ENCODE peak calls at places on chromosomes 16 and 17, in four cellular contexts. S, M, I and D are unnamed samples.

GRCh38 chr17:10871914-10872313 is 34.0 kb upstream of the PIRT start:
- DNase-seq in S (no peak), M (no peak), I (no peak), D (no peak)

GRCh38 chr17:43908111-43908721 is 880 bp upstream of the MPP2 start:
- DNase-seq in I (peak), S (peak), M (peak), D (peak)

GRCh38 chr16:3623642-3624041 is 12.2 kb upstream of the SLX4 start:
- DNase-seq in I (no peak), S (no peak), M (no peak), D (no peak)

GRCh38 chr17:8060274-8060673 is 21.4 kb downstream of the ALOX15B start:
- DNase-seq in I (peak), M (peak), S (peak), D (peak)

GRCh38 chr16:15897834-15898254 is 9.4 kb upstream of the CEP20 start:
- DNase-seq in I (no peak), M (no peak), S (no peak), D (no peak)

GRCh38 chr16:69187891-69188451 is 1.0 kb downstream of the SNTB2 start:
- DNase-seq in I (peak), S (no peak), M (peak), D (no peak)

GRCh38 chr17:27778193-27778592 is 22.1 kb downstream of the NOS2 start:
- DNase-seq in S (no peak), I (no peak), M (no peak), D (peak)

GRCh38 chr16:17414421-17414820 is 56.3 kb downstream of the XYLT1 start:
- DNase-seq in S (no peak), M (no peak), I (no peak), D (peak)

GRCh38 chr16:75256059-75256870 is 4.8 kb upstream of the BCAR1 start:
- DNase-seq in M (no peak), S (no peak), I (peak), D (no peak)

GRCh38 chr17:31015639-31016038 is 44.8 kb downstream of the RNF135 start:
- DNase-seq in M (no peak), S (no peak), I (no peak), D (no peak)

GRCh38 chr16:31109622-31110021 is 1.4 kb downstream of the BCKDK start:
- DNase-seq in S (no peak), M (no peak), I (no peak), D (no peak)

GRCh38 chr16:23826528-23827244 is 9.1 kb upstream of the PRKCB start:
- DNase-seq in I (no peak), M (peak), S (no peak), D (peak)

GRCh38 chr17:43344700-43345099 is 54.1 kb upstream of the ARL4D start:
- DNase-seq in I (no peak), S (no peak), M (no peak), D (no peak)

GRCh38 chr17:27624555-27624954 is 6.4 kb upstream of the LGALS9 start:
- DNase-seq in I (no peak), M (no peak), S (no peak), D (no peak)

GRCh38 chr16:17483266-17483864 is 12.6 kb upstream of the XYLT1 start:
- DNase-seq in S (no peak), I (peak), M (no peak), D (no peak)

GRCh38 chr16:89052191-89052787 is 41.4 kb upstream of the ACSF3 start:
- DNase-seq in M (no peak), S (no peak), I (peak), D (no peak)

GRCh38 chr16:25481636-25482035 is 210.1 kb upstream of the HS3ST4 start:
- DNase-seq in M (no peak), S (no peak), I (no peak), D (no peak)

GRCh38 chr17:76433693-76434092 is 19.3 kb downstream of the UBE2O start:
- DNase-seq in S (no peak), M (no peak), I (no peak), D (no peak)

GRCh38 chr17:15119928-15120327 is 145.2 kb downstream of the PMP22 start:
- DNase-seq in M (no peak), S (no peak), I (no peak), D (no peak)

GRCh38 chr17:13266596-13266995 is 248.8 kb upstream of the ELAC2 start:
- DNase-seq in M (no peak), I (no peak), S (no peak), D (no peak)

GRCh38 chr16:78566397-78567073 is 467.1 kb downstream of the WWOX start:
- DNase-seq in I (no peak), S (no peak), M (no peak), D (no peak)

GRCh38 chr16:89945654-89946053 is 2.9 kb upstream of the DEF8 start:
- DNase-seq in S (no peak), I (no peak), M (no peak), D (no peak)